ENCODE peak calls at places on chromosome 3, in six cellular contexts. H is tibial nerve; R is omental fat pad; M is adipocyte; S is amygdala; N is activated CD4-positive, alpha-beta T cell treated with anti-CD3 and anti-CD28 coated beads for 48 hours. K is an unnamed sample.
A peak's percentile ranks its signal among the peaks of the same experiment; 100 is the strongest.

GRCh38 chr3:142481196-142481595 is 33.4 kb upstream of the XRN1 start:
- DNase-seq in H (no peak), R (no peak), M (no peak), S (no peak), N (no peak), K (no peak)

GRCh38 chr3:170425491-170426239 is 7.0 kb downstream of the CLDN11 start:
- DNase-seq in H (no peak), R (no peak), M (no peak), S (peak; percentile 73), N (no peak), K (peak; percentile 51)

GRCh38 chr3:178916223-178916622 is 155.4 kb downstream of the ZMAT3 start:
- DNase-seq in H (no peak), R (no peak), M (no peak), S (no peak), N (no peak), K (no peak)

GRCh38 chr3:171028779-171029232 is 2.3 kb upstream of the SLC2A2 start:
- DNase-seq in H (peak; percentile 12), R (no peak), M (peak; percentile 77), S (no peak), N (no peak), K (no peak)

GRCh38 chr3:126355777-126356372 is 1.3 kb downstream of the KLF15 start:
- DNase-seq in H (peak; percentile 97), R (peak; percentile 67), M (peak; percentile 92), S (peak; percentile 91), N (no peak), K (peak; percentile 90)

GRCh38 chr3:21705769-21706168 is 45.2 kb downstream of the ZNF385D start:
- DNase-seq in H (no peak), R (no peak), M (peak; percentile 55), S (no peak), N (no peak), K (peak; percentile 56)

GRCh38 chr3:149813367-149814281 is 609 bp downstream of the RNF13 start:
- DNase-seq in H (peak; percentile 11), R (peak; percentile 28), M (peak; percentile 81), S (peak; percentile 22), N (peak; percentile 12), K (peak; percentile 50)

GRCh38 chr3:129485681-129486056 is 42.8 kb upstream of the RHO start:
- DNase-seq in H (peak; percentile 80), R (peak; percentile 45), M (peak; percentile 98), S (no peak), N (no peak), K (peak; percentile 98)

K was measured in breast epithelium.